ENCODE peak calls at places on chromosome 6, in ten cellular contexts. R is testis; G is PC-9; N is left lung; V is fibroblast of mammary gland; W is amniotic stem cell; A is T follicular helper cell; I is NCI-H2029; B is A172; U is activated naive CD8-positive, alpha-beta T cell treated with anti-CD3 and anti-CD28 coated beads, Interleukin-2, amount 50 U/mL, for 24 hours. Q is an unnamed sample.

GRCh38 chr6:147141690-147142308 is 62.4 kb upstream of the STXBP5 start:
- DNase-seq in R (no peak), G (no peak), N (no peak), V (peak), W (no peak), A (no peak), I (no peak), B (peak), U (no peak), Q (no peak)

GRCh38 chr6:139882234-139882633 is 507.8 kb upstream of the CITED2 start:
- DNase-seq in R (peak), G (no peak), N (no peak), V (peak), W (no peak), A (no peak), I (no peak), B (peak), U (no peak), Q (no peak)

GRCh38 chr6:14567031-14567430 is 449.5 kb downstream of the CD83 start:
- DNase-seq in R (no peak), G (no peak), N (no peak), V (no peak), W (no peak), A (no peak), I (peak), B (no peak), U (no peak), Q (no peak)

GRCh38 chr6:81894788-81895221 is 142.3 kb upstream of the TENT5A start:
- DNase-seq in R (peak), G (no peak), N (no peak), V (peak), W (no peak), A (no peak), I (no peak), B (peak), U (no peak), Q (no peak)

GRCh38 chr6:30829016-30829415 is 55.3 kb upstream of the DDR1 start:
- DNase-seq in R (no peak), G (no peak), N (no peak), V (no peak), W (no peak), A (no peak), I (no peak), B (no peak), U (no peak), Q (no peak)

GRCh38 chr6:75196051-75196743 is 9.7 kb downstream of the COL12A1 start:
- DNase-seq in R (no peak), G (no peak), N (no peak), V (peak), W (no peak), A (no peak), I (no peak), B (peak), U (no peak), Q (no peak)

GRCh38 chr6:55277628-55278003 is 49.7 kb upstream of the GFRAL start:
- DNase-seq in R (no peak), G (no peak), N (no peak), V (no peak), W (no peak), A (no peak), I (no peak), B (no peak), U (no peak), Q (no peak)

GRCh38 chr6:169366177-169366901 is 112.7 kb upstream of the THBS2 start:
- DNase-seq in R (no peak), G (no peak), N (no peak), V (no peak), W (no peak), A (no peak), I (no peak), B (no peak), U (no peak), Q (no peak)

GRCh38 chr6:36545767-36546663 is 1.3 kb downstream of the STK38 start:
- DNase-seq in R (peak), G (no peak), N (no peak), V (peak), W (peak), A (no peak), I (no peak), B (peak), U (peak), Q (no peak)

GRCh38 chr6:130697661-130698535 is 129.3 kb upstream of the SMLR1 start:
- DNase-seq in R (peak), G (peak), N (no peak), V (peak), W (no peak), A (peak), I (no peak), B (peak), U (peak), Q (no peak)

GRCh38 chr6:31083742-31084354 is 28.5 kb downstream of the C6orf15 start:
- DNase-seq in R (peak), G (no peak), N (no peak), V (peak), W (no peak), A (peak), I (no peak), B (peak), U (peak), Q (peak)

Q was measured in AG04449.